ENCODE peak calls at places on chromosome 1, in six cellular contexts. One of them, this sample, is unnamed.

GRCh38 chr1:31152181-31152768 is 86.8 kb upstream of the PUM1 start:
- DNase-seq in transverse colon: no peak
- DNase-seq in uterus: no peak
- DNase-seq in NCI-H2227 treated with DMSO at 0.1 percent for 48 hours: no peak
- DNase-seq in lower leg skin: no peak
- DNase-seq in neural crest cell: no peak
- DNase-seq in this sample: no peak

GRCh38 chr1:84715620-84716019 is 25.4 kb upstream of the SSX2IP start:
- DNase-seq in transverse colon: no peak
- DNase-seq in uterus: no peak
- DNase-seq in NCI-H2227 treated with DMSO at 0.1 percent for 48 hours: no peak
- DNase-seq in lower leg skin: no peak
- DNase-seq in neural crest cell: no peak
- DNase-seq in this sample: no peak

GRCh38 chr1:112935474-112936289 is 20.3 kb downstream of the SLC16A1 start:
- DNase-seq in transverse colon: no peak
- DNase-seq in uterus: no peak
- DNase-seq in NCI-H2227 treated with DMSO at 0.1 percent for 48 hours: no peak
- DNase-seq in lower leg skin: no peak
- DNase-seq in neural crest cell: no peak
- DNase-seq in this sample: no peak

GRCh38 chr1:45929257-45929687 is 125.9 kb downstream of the MAST2 start:
- DNase-seq in transverse colon: no peak
- DNase-seq in uterus: no peak
- DNase-seq in NCI-H2227 treated with DMSO at 0.1 percent for 48 hours: peak; percentile 92
- DNase-seq in lower leg skin: no peak
- DNase-seq in neural crest cell: no peak
- DNase-seq in this sample: no peak

GRCh38 chr1:234564035-234565029 is 45.6 kb downstream of the IRF2BP2 start:
- DNase-seq in transverse colon: no peak
- DNase-seq in uterus: no peak
- DNase-seq in NCI-H2227 treated with DMSO at 0.1 percent for 48 hours: no peak
- DNase-seq in lower leg skin: peak; percentile 70
- DNase-seq in neural crest cell: no peak
- DNase-seq in this sample: no peak

GRCh38 chr1:25608488-25609178 is 8.0 kb upstream of the MAN1C1 start:
- DNase-seq in transverse colon: peak; percentile 89
- DNase-seq in uterus: peak; percentile 83
- DNase-seq in NCI-H2227 treated with DMSO at 0.1 percent for 48 hours: peak; percentile 37
- DNase-seq in lower leg skin: peak; percentile 88
- DNase-seq in neural crest cell: peak; percentile 86
- DNase-seq in this sample: no peak

GRCh38 chr1:48236716-48237470 is 14.4 kb downstream of the SLC5A9 start:
- DNase-seq in transverse colon: no peak
- DNase-seq in uterus: no peak
- DNase-seq in NCI-H2227 treated with DMSO at 0.1 percent for 48 hours: peak; percentile 1
- DNase-seq in lower leg skin: no peak
- DNase-seq in neural crest cell: no peak
- DNase-seq in this sample: peak; percentile 10

GRCh38 chr1:65422241-65423203 is 2.1 kb downstream of the LEPR start:
- DNase-seq in transverse colon: no peak
- DNase-seq in uterus: no peak
- DNase-seq in NCI-H2227 treated with DMSO at 0.1 percent for 48 hours: peak; percentile 5
- DNase-seq in lower leg skin: peak; percentile 32
- DNase-seq in neural crest cell: no peak
- DNase-seq in this sample: no peak

GRCh38 chr1:228555074-228555989 is 68.2 kb downstream of the RNF187 start:
- DNase-seq in transverse colon: no peak
- DNase-seq in uterus: no peak
- DNase-seq in NCI-H2227 treated with DMSO at 0.1 percent for 48 hours: peak; percentile 22
- DNase-seq in lower leg skin: no peak
- DNase-seq in neural crest cell: no peak
- DNase-seq in this sample: no peak

GRCh38 chr1:17433261-17433660 is 6.2 kb downstream of the RCC2 start:
- DNase-seq in transverse colon: no peak
- DNase-seq in uterus: no peak
- DNase-seq in NCI-H2227 treated with DMSO at 0.1 percent for 48 hours: no peak
- DNase-seq in lower leg skin: no peak
- DNase-seq in neural crest cell: no peak
- DNase-seq in this sample: no peak

GRCh38 chr1:10031461-10031860 is 1.3 kb upstream of the UBE4B start:
- DNase-seq in transverse colon: no peak
- DNase-seq in uterus: no peak
- DNase-seq in NCI-H2227 treated with DMSO at 0.1 percent for 48 hours: no peak
- DNase-seq in lower leg skin: no peak
- DNase-seq in neural crest cell: no peak
- DNase-seq in this sample: no peak

GRCh38 chr1:79042117-79042516 is 35.6 kb upstream of the ADGRL4 start:
- DNase-seq in transverse colon: no peak
- DNase-seq in uterus: no peak
- DNase-seq in NCI-H2227 treated with DMSO at 0.1 percent for 48 hours: no peak
- DNase-seq in lower leg skin: no peak
- DNase-seq in neural crest cell: no peak
- DNase-seq in this sample: no peak

GRCh38 chr1:111559736-111560279 is 56.4 kb upstream of the ADORA3 start:
- DNase-seq in transverse colon: no peak
- DNase-seq in uterus: no peak
- DNase-seq in NCI-H2227 treated with DMSO at 0.1 percent for 48 hours: no peak
- DNase-seq in lower leg skin: no peak
- DNase-seq in neural crest cell: no peak
- DNase-seq in this sample: no peak

GRCh38 chr1:173122958-173123852 is 72.5 kb upstream of the TNFSF18 start:
- DNase-seq in transverse colon: peak; percentile 61
- DNase-seq in uterus: peak; percentile 78
- DNase-seq in NCI-H2227 treated with DMSO at 0.1 percent for 48 hours: no peak
- DNase-seq in lower leg skin: peak; percentile 79
- DNase-seq in neural crest cell: no peak
- DNase-seq in this sample: no peak

GRCh38 chr1:26858891-26859630 is 3.9 kb upstream of the SFN start:
- DNase-seq in transverse colon: no peak
- DNase-seq in uterus: no peak
- DNase-seq in NCI-H2227 treated with DMSO at 0.1 percent for 48 hours: no peak
- DNase-seq in lower leg skin: no peak
- DNase-seq in neural crest cell: no peak
- DNase-seq in this sample: no peak

GRCh38 chr1:1118011-1118892 is 2.4 kb upstream of the C1orf159 start:
- DNase-seq in transverse colon: peak; percentile 10
- DNase-seq in uterus: no peak
- DNase-seq in NCI-H2227 treated with DMSO at 0.1 percent for 48 hours: no peak
- DNase-seq in lower leg skin: no peak
- DNase-seq in neural crest cell: no peak
- DNase-seq in this sample: no peak

GRCh38 chr1:228882041-228882784 is 146.9 kb downstream of the RHOU start:
- DNase-seq in transverse colon: no peak
- DNase-seq in uterus: no peak
- DNase-seq in NCI-H2227 treated with DMSO at 0.1 percent for 48 hours: no peak
- DNase-seq in lower leg skin: no peak
- DNase-seq in neural crest cell: no peak
- DNase-seq in this sample: no peak

GRCh38 chr1:151756291-151756690 is 7.0 kb downstream of the MRPL9 start:
- DNase-seq in transverse colon: no peak
- DNase-seq in uterus: no peak
- DNase-seq in NCI-H2227 treated with DMSO at 0.1 percent for 48 hours: no peak
- DNase-seq in lower leg skin: no peak
- DNase-seq in neural crest cell: no peak
- DNase-seq in this sample: no peak

GRCh38 chr1:154735801-154736163 is 127.8 kb upstream of the ADAR start:
- DNase-seq in transverse colon: no peak
- DNase-seq in uterus: no peak
- DNase-seq in NCI-H2227 treated with DMSO at 0.1 percent for 48 hours: no peak
- DNase-seq in lower leg skin: no peak
- DNase-seq in neural crest cell: no peak
- DNase-seq in this sample: no peak

GRCh38 chr1:35726814-35727433 is 8.2 kb upstream of the C1orf216 start:
- DNase-seq in transverse colon: peak; percentile 41
- DNase-seq in uterus: peak; percentile 52
- DNase-seq in NCI-H2227 treated with DMSO at 0.1 percent for 48 hours: peak; percentile 75
- DNase-seq in lower leg skin: no peak
- DNase-seq in neural crest cell: peak; percentile 54
- DNase-seq in this sample: peak; percentile 65

GRCh38 chr1:51214615-51215131 is 21.4 kb upstream of the RNF11 start:
- DNase-seq in transverse colon: no peak
- DNase-seq in uterus: no peak
- DNase-seq in NCI-H2227 treated with DMSO at 0.1 percent for 48 hours: no peak
- DNase-seq in lower leg skin: no peak
- DNase-seq in neural crest cell: no peak
- DNase-seq in this sample: no peak

This sample was measured in NCI-H510A.